ENCODE peak calls at places on chromosomes 11 and 22, in seven cellular contexts. Y, K, O, N, D, I and S are unnamed samples.

GRCh38 chr11:1889527-1889930 is 2.2 kb downstream of the PRR33 start:
- DNase-seq in N (no peak), I (no peak), K (no peak), Y (no peak), D (no peak), O (no peak), S (no peak)

GRCh38 chr11:66172146-66172545 is 96.3 kb upstream of the RAB1B start:
- DNase-seq in O (no peak), D (peak; percentile 85), I (no peak), N (no peak), K (no peak), Y (no peak), S (peak; percentile 81)

GRCh38 chr22:18095101-18095805 is 15.4 kb upstream of the TUBA8 start:
- DNase-seq in O (no peak), D (peak; percentile 40), I (no peak), Y (no peak), K (no peak), N (no peak), S (no peak)

GRCh38 chr11:43367382-43368178 is 8.9 kb downstream of the TTC17 start:
- DNase-seq in N (peak; percentile 16), K (no peak), I (peak; percentile 68), Y (no peak), O (no peak), D (peak; percentile 21), S (peak; percentile 4)

GRCh38 chr11:7430496-7430895 is 54.8 kb upstream of the OLFML1 start:
- DNase-seq in D (no peak), N (no peak), K (no peak), I (no peak), Y (no peak), O (no peak), S (no peak)

GRCh38 chr22:28442264-28442950 is 237.2 kb downstream of the TTC28 start:
- DNase-seq in D (peak; percentile 80), O (peak; percentile 82), K (peak; percentile 77), I (peak; percentile 77), N (peak; percentile 87), Y (peak; percentile 9), S (peak; percentile 64)

GRCh38 chr11:120613264-120614226 is 102.0 kb downstream of the GRIK4 start:
- DNase-seq in N (no peak), I (no peak), Y (no peak), K (no peak), D (no peak), O (no peak), S (no peak)

GRCh38 chr22:32326647-32327046 is 31.0 kb upstream of the RFPL3 start:
- DNase-seq in I (no peak), N (no peak), Y (no peak), D (no peak), O (peak; percentile 17), K (no peak), S (no peak)

GRCh38 chr11:27837895-27838563 is 137.8 kb upstream of the BDNF start:
- DNase-seq in K (no peak), O (no peak), N (no peak), D (no peak), Y (no peak), I (no peak), S (no peak)